ENCODE peak calls at places on chromosomes 1 and 21, in eight cellular contexts. L is HL-60, Z is IMR-90, B is A549, C is AG09309, J is BE2C, S is choroid plexus epithelial cell, W is endothelial cell. N is an unnamed sample.

GRCh38 chr1:174998569-174999215 is 1.1 kb upstream of the CACYBP start:
- DNase-seq in C (no peak), J (peak; percentile 23), S (peak; percentile 74), W (peak; percentile 30), Z (peak; percentile 36), L (peak; percentile 70), B (peak; percentile 73), N (peak; percentile 5)

GRCh38 chr1:57424231-57425027 is 569 bp upstream of the DAB1 start:
- DNase-seq in C (no peak), Z (peak; percentile 41), L (no peak), S (peak; percentile 49), B (peak; percentile 12), W (peak; percentile 86), J (no peak), N (peak; percentile 58)

GRCh38 chr1:35559317-35559944 is 1.8 kb downstream of the NCDN start:
- DNase-seq in B (no peak), W (no peak), Z (no peak), S (no peak), J (no peak), C (no peak), L (no peak), N (no peak)

GRCh38 chr1:219304227-219305226 is 130.8 kb downstream of the LYPLAL1 start:
- DNase-seq in C (peak; percentile 29), B (peak; percentile 57), W (no peak), Z (peak; percentile 67), J (no peak), S (no peak), L (no peak), N (no peak)

GRCh38 chr1:47756411-47756810 is 240.8 kb downstream of the TRABD2B start:
- DNase-seq in S (peak; percentile 34), J (no peak), Z (no peak), L (no peak), C (no peak), W (no peak), B (no peak), N (no peak)

GRCh38 chr21:44962481-44962966 is 22.7 kb downstream of the SLX9 start:
- DNase-seq in W (no peak), J (no peak), L (no peak), Z (peak; percentile 100), S (peak; percentile 100), C (peak; percentile 98), B (no peak), N (no peak)

GRCh38 chr1:25476186-25477097 is 45.7 kb downstream of the MACO1 start:
- DNase-seq in W (no peak), J (no peak), C (no peak), B (no peak), L (no peak), Z (no peak), S (no peak), N (no peak)

GRCh38 chr1:245591346-245592082 is 436.7 kb downstream of the KIF26B start:
- DNase-seq in J (no peak), W (no peak), Z (no peak), B (no peak), S (no peak), L (no peak), C (no peak), N (no peak)

GRCh38 chr1:226954777-226955176 is 14.7 kb downstream of the COQ8A start:
- DNase-seq in L (no peak), B (no peak), W (no peak), Z (no peak), J (no peak), C (no peak), S (no peak), N (no peak)

GRCh38 chr1:196466656-196467055 is 141.6 kb downstream of the KCNT2 start:
- DNase-seq in C (peak; percentile 13), J (no peak), B (no peak), Z (peak; percentile 82), L (no peak), S (peak; percentile 70), W (no peak), N (no peak)

DNA sequence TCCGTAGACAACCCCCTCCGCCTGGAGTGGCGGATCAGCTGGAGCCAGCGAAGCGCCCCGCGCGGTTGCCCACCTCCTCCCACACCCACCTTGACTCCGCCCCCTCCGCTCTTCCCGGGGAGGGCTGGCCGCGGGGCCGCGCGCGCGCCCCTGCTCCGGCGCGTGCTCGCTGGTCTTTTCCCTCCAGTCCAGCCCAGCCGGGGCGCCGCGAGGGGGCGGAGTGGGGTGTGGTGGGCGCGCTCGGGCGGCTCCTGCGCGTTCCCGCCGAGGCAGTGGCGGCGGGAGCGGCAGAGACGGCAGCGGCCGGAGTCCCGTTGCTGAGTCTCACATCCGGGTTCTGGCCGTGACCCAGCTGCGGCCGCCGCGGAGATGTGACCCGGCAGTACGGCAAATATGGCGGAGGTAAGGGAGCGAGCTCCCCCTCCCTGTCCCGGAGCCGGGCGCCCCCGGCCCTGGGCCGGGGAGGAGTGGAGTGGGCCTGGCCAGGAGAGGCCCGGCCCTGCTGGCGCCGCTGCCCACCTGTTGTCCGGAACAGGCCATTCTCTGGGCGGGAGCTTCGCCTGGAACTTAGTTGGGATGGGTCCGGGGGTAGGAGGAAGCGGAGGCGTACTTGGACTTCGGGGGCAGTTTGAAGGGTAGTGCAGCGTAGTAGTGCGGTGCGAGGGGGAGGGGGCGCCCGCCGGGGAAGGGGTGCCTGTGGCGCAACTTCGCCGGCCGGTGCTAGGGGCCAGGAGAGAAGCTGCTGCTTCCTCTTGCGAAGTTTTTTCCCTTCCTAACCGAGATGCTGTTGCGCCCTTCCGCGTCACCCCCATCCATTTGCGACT is 5.4 kb downstream of the MIER1 start:
- DNase-seq in W (peak; percentile 99), J (peak; percentile 92), Z (peak; percentile 89), L (peak; percentile 92), S (peak; percentile 94), B (peak; percentile 93), C (peak; percentile 55), N (peak; percentile 95)
- TF ChIP-seq CTCF in W (peak; percentile 36), J (no peak), Z (peak; percentile 38), L (no peak), S (peak; percentile 20), B (no peak), C (peak; percentile 10), N (peak; percentile 41)

DNA sequence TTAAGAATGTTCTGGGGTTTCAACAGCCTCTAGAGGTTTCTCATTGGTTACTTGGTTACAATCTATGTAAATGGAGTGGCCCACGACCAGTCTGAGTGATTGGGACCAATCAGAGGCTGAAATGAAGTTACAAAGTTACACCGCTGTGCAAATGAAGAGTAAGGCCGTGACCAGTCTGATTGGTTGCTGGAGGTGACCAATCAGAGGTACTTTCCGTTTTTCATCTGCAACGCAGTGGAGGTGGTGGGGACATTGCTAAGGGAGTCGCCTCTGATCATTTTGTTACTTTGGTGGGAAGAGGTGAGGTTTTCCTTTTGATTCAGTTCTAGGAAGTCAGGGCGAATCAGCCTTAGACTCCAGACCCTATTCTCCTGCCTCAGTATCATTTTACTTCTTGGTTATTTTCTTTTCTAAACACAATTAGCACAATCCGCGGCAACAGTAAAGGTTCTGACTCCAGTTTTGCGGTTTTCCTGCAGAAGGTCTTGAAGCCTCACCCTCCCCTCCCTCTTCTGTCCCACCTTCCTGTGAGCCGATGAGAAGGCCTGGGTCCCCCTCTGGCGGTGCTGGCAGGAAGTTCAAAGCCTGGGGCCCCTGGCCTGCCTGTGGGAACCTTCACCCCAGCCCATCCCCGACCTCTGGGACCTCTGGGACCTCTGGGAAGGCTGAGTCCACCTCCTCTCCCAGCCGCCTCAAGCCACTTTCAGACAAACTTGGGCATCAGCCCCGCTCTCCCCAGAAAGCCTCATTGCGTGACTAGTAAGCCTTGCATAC is 38.7 kb upstream of the TTC34 start:
- DNase-seq in L (no peak), B (no peak), J (no peak), C (no peak), Z (no peak), W (peak; percentile 18), S (no peak), N (no peak)
- TF ChIP-seq CTCF in L (no peak), B (no peak), J (no peak), C (no peak), Z (no peak), W (no peak), S (no peak), N (no peak)

DNA sequence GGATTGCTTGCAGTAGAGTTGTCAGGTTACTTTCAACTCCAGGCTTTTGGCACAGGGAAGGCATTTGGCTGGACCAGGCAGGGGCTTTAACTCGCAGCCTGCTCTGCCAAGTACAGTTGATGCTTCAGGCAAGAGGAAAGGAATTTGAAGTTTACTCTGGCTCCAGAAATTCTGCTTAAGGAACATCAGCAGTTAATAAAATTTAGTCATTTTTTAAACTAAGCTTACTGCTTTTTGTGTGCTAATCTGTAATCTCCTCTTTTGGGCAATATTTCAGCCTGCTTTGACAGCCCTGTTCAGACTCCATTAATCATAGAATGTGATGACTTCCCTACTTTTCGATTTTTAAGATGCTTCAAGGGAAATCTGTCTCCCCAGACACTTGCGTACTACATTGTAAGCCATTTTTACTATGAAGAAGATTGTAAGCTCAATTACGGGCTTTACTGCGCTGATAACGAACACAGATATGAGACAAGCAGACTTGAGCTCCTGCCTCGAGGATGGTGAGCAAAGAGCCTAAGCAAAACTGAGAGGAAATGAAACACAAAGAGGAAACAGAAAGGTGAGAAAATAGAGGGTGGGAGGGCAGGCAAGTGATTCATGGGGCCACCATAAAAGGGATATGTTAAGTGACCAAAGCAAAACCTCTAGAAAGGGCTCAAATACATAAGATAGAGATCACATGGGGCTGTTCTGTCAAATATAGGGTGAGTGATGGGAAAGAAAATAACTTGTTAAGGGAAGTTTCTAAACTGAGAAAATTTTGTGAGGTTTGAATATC is 76.6 kb upstream of the VAV3 start:
- DNase-seq in J (no peak), L (no peak), W (no peak), Z (no peak), S (no peak), C (no peak), B (no peak), N (no peak)
- TF ChIP-seq CTCF in J (no peak), L (no peak), W (no peak), Z (no peak), S (no peak), C (no peak), B (no peak), N (no peak)

GRCh38 chr1:193568451-193568985 is 382.1 kb upstream of the B3GALT2 start:
- DNase-seq in B (no peak), Z (no peak), S (no peak), C (no peak), J (no peak), L (no peak), W (no peak), N (no peak)

GRCh38 chr1:193569096-193569495 is 382.7 kb upstream of the B3GALT2 start:
- DNase-seq in L (no peak), S (no peak), B (no peak), C (no peak), Z (no peak), J (no peak), W (no peak), N (no peak)

GRCh38 chr1:193567937-193568336 is 381.5 kb upstream of the B3GALT2 start:
- DNase-seq in L (no peak), B (no peak), C (no peak), S (no peak), Z (no peak), J (no peak), W (no peak), N (no peak)

GRCh38 chr1:193565971-193566577 is 379.7 kb upstream of the B3GALT2 start:
- DNase-seq in W (no peak), S (no peak), L (no peak), J (no peak), B (no peak), C (no peak), Z (no peak), N (no peak)

DNA sequence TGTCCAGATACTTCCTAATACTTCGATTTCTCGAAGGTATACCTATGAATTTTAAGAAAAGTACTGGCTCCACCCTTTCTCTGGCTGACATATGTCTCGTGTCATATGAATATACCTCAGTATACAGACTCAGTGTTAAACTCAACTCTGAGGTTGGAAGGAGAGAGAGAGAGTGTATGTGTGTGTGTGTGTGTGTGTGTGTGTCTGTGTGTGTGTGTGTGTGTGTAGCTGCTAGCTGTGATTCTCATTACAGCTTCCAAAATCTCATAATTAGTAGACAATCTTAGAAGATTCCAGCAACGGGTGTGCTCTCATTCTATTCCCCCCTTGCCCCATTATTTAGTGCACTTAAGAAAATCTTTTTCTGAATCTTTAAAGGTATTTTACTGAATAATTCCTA is 380.3 kb upstream of the B3GALT2 start:
- DNase-seq in C (no peak), J (no peak), Z (no peak), L (no peak), W (no peak), S (no peak), B (no peak), N (no peak)
- TF ChIP-seq CTCF in C (no peak), J (no peak), Z (no peak), L (no peak), W (no peak), S (no peak), B (no peak), N (no peak)

N was measured in neural crest cell.